ENCODE peak calls at places on chromosomes 13 and 19, in seven cellular contexts. F, A, W, I, Z, L and K are unnamed samples.

GRCh38 chr13:66995366-66995663 is 234.8 kb downstream of the PCDH9 start:
- DNase-seq in W (no peak), Z (no peak), A (no peak), F (no peak), L (no peak), I (no peak), K (no peak)

GRCh38 chr19:44684892-44685847 is 13.8 kb upstream of the CEACAM16 start:
- DNase-seq in A (no peak), Z (peak), I (no peak), F (peak), L (no peak), W (no peak), K (no peak)

GRCh38 chr19:55487884-55488687 is at the start of gene SSC5D:
- DNase-seq in Z (peak), I (peak), L (no peak), A (peak), F (no peak), W (no peak), K (no peak)

GRCh38 chr13:23868521-23868920 is 20.7 kb downstream of the MIPEP start:
- DNase-seq in Z (no peak), W (no peak), I (no peak), A (no peak), F (no peak), L (no peak), K (no peak)

GRCh38 chr19:17289489-17289888 is 7.8 kb downstream of the ANKLE1 start:
- DNase-seq in F (peak), A (peak), Z (peak), W (peak), L (peak), I (peak), K (peak)

GRCh38 chr13:95950103-95950502 is 103.1 kb downstream of the UGGT2 start:
- DNase-seq in A (no peak), L (no peak), Z (no peak), W (no peak), I (no peak), F (no peak), K (no peak)

GRCh38 chr13:103297083-103297482 is 230.9 kb upstream of the SLC10A2 start:
- DNase-seq in F (no peak), A (no peak), W (no peak), L (no peak), I (no peak), Z (no peak), K (no peak)

GRCh38 chr13:26257049-26257448 is 3.1 kb downstream of the CDK8 start:
- DNase-seq in Z (no peak), I (no peak), F (no peak), A (no peak), L (no peak), W (no peak), K (no peak)

GRCh38 chr13:37127706-37128241 is 22.3 kb upstream of the CSNK1A1L start:
- DNase-seq in Z (no peak), L (no peak), W (no peak), A (no peak), F (peak), I (peak), K (no peak)

GRCh38 chr19:17321655-17322489 is 12.5 kb downstream of the DDA1 start:
- DNase-seq in Z (no peak), L (no peak), I (no peak), F (no peak), W (no peak), A (no peak), K (no peak)

GRCh38 chr19:1312732-1313694 is 27.3 kb downstream of the EFNA2 start:
- DNase-seq in W (no peak), I (no peak), A (no peak), L (no peak), Z (no peak), F (no peak), K (no peak)

GRCh38 chr13:89383891-89384290 is 1712.7 kb downstream of the SLITRK5 start:
- DNase-seq in L (no peak), I (no peak), A (no peak), F (no peak), W (no peak), Z (no peak), K (no peak)

GRCh38 chr13:78022164-78022877 is 103.7 kb upstream of the EDNRB start:
- DNase-seq in L (peak), I (peak), F (peak), Z (no peak), W (peak), A (no peak), K (peak)

GRCh38 chr13:59931621-59932020 is 232.1 kb downstream of the DIAPH3 start:
- DNase-seq in A (no peak), I (no peak), L (no peak), Z (no peak), F (no peak), W (no peak), K (no peak)

GRCh38 chr13:97435794-97436193 is 1.8 kb downstream of the RAP2A start:
- DNase-seq in Z (no peak), W (no peak), L (no peak), F (no peak), I (no peak), A (no peak), K (no peak)

GRCh38 chr19:1140272-1140671 is 33.8 kb downstream of the SBNO2 start:
- DNase-seq in I (no peak), W (no peak), Z (no peak), L (no peak), A (no peak), F (no peak), K (no peak)

GRCh38 chr19:4115050-4115817 is 8.7 kb downstream of the MAP2K2 start:
- DNase-seq in L (no peak), A (no peak), W (peak), F (no peak), I (peak), Z (no peak), K (peak)

GRCh38 chr13:113597386-113598080 is 13.0 kb downstream of the TFDP1 start:
- DNase-seq in A (peak), L (no peak), Z (no peak), I (no peak), W (peak), F (no peak), K (no peak)

GRCh38 chr19:1441022-1441426 is 2.8 kb downstream of the RPS15 start:
- DNase-seq in W (no peak), I (no peak), Z (peak), L (no peak), F (no peak), A (peak), K (no peak)

GRCh38 chr19:3851254-3852176 is 17.3 kb downstream of the ZFR2 start:
- DNase-seq in F (no peak), I (no peak), W (no peak), L (no peak), Z (no peak), A (no peak), K (no peak)

GRCh38 chr13:23513460-23513859 is 56.8 kb upstream of the TNFRSF19 start:
- DNase-seq in W (no peak), L (no peak), Z (no peak), I (no peak), A (no peak), F (no peak), K (no peak)

GRCh38 chr13:49023441-49023840 is 47.7 kb downstream of the FNDC3A start:
- DNase-seq in A (no peak), I (no peak), Z (no peak), F (no peak), L (no peak), W (no peak), K (no peak)

GRCh38 chr19:6551607-6552450 is 21.0 kb downstream of the TNFSF9 start:
- DNase-seq in A (no peak), Z (no peak), I (no peak), W (peak), F (peak), L (no peak), K (peak)

GRCh38 chr13:110390572-110390971 is 83.5 kb downstream of the COL4A2 start:
- DNase-seq in W (no peak), Z (peak), A (no peak), L (no peak), F (no peak), I (no peak), K (no peak)

GRCh38 chr19:3976495-3977241 is 5.8 kb upstream of the DAPK3 start:
- DNase-seq in I (peak), F (peak), Z (no peak), A (peak), W (no peak), L (peak), K (no peak)

GRCh38 chr19:494171-495046 is 1.9 kb upstream of the MADCAM1 start:
- DNase-seq in W (peak), L (no peak), Z (no peak), F (no peak), A (no peak), I (no peak), K (no peak)

GRCh38 chr13:99743079-99743478 is 228.5 kb downstream of the ZIC5 start:
- DNase-seq in I (no peak), L (no peak), Z (no peak), F (no peak), A (no peak), W (no peak), K (no peak)

GRCh38 chr19:5329141-5329540 is 11.5 kb downstream of the PTPRS start:
- DNase-seq in F (no peak), L (no peak), I (no peak), W (no peak), Z (no peak), A (no peak), K (no peak)

GRCh38 chr13:96898212-96898611 is 96.1 kb downstream of the OXGR1 start:
- DNase-seq in A (no peak), Z (no peak), F (no peak), I (no peak), L (no peak), W (no peak), K (no peak)

GRCh38 chr19:33156354-33156753 is 24.4 kb downstream of the WDR88 start:
- DNase-seq in L (no peak), W (peak), I (no peak), A (no peak), F (no peak), Z (no peak), K (no peak)

GRCh38 chr19:21197589-21198295 is 55.9 kb downstream of the ZNF431 start:
- DNase-seq in F (no peak), W (no peak), A (no peak), L (no peak), I (no peak), Z (no peak), K (no peak)

GRCh38 chr19:8641908-8642547 is 11.6 kb downstream of the NFILZ start:
- DNase-seq in L (no peak), W (no peak), A (no peak), I (no peak), F (peak), Z (no peak), K (no peak)

GRCh38 chr19:11849264-11849615 is 714 bp downstream of the ZNF439 start:
- DNase-seq in I (no peak), A (no peak), W (no peak), L (no peak), Z (no peak), F (no peak), K (peak)

GRCh38 chr19:31355330-31356289 is 6.4 kb upstream of the TSHZ3 start:
- DNase-seq in F (no peak), L (no peak), W (no peak), A (no peak), Z (no peak), I (no peak), K (no peak)

DNA sequence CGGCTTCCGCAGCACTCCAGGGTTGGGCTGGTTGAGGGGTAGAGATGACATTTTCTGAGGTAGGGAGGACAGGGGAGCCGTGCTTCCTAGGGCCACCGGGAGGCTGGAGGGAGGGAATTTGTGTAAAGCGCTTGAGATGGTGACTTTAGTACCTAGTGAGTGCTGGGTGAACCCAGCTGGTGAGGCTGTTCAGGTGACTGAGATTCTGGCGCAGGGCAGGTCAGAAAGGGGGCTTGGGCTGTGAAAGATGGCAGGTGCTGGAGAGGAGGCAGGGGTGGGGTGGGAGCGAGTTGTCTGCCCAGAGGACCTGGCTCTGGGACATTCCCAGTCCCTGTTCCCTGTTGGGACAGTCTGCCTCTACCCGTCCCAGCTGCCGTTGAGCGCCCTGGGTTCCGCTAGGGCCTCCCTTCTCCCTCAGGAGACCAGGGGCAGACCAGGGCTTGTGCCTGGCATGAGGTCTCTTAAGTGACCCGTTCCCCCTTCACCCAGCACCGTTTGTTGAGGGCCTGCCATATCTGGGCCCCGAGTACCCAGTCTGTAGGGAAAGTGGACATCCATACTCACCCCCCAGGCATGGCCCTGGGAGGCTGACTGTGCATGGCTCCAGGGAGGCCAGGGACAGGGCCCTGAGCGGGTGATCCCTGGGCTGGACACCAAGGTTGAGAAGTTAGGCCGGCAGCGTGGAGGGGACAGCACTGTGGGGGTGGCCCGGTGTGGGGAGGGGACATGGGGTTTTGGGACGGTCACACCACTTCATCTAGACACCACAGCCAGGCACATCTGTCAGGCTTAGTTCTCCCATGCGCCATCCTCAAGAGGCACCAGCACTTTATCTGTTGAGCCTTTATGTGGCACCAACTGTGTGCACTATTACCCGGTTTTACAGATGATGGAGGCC is 5.0 kb downstream of the PTOV1 start:
- DNase-seq in F (no peak), Z (no peak), A (peak), W (no peak), L (no peak), I (no peak), K (no peak)
- TF ChIP-seq POLR2A in F (no peak), Z (no peak), A (no peak), W (no peak), L (no peak), I (no peak), K (peak)

DNA sequence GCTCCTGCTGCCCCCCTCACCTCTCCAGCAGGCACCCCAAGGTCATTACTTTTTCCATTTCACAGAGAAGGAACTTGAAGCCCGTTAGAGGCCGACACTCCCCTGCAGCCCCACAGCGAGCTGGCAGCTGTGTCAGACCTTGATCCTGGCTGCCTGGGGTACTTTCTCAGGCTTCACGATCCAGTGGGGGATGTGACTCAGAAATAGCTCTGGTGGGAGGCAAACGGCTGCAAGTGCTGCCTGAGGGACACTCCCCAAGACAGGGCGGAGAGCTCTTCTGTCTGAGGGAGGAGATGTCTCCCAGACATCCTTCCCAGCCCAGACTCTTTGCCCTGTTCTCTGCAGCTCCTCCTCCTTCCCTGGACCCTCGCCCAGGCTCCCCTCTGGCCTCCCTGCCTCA is 4.8 kb downstream of the TSKS start:
- DNase-seq in I (no peak), L (no peak), Z (no peak), A (peak), F (no peak), W (no peak), K (no peak)
- TF ChIP-seq POLR2A in I (no peak), L (no peak), Z (no peak), A (no peak), F (no peak), W (no peak), K (no peak)

DNA sequence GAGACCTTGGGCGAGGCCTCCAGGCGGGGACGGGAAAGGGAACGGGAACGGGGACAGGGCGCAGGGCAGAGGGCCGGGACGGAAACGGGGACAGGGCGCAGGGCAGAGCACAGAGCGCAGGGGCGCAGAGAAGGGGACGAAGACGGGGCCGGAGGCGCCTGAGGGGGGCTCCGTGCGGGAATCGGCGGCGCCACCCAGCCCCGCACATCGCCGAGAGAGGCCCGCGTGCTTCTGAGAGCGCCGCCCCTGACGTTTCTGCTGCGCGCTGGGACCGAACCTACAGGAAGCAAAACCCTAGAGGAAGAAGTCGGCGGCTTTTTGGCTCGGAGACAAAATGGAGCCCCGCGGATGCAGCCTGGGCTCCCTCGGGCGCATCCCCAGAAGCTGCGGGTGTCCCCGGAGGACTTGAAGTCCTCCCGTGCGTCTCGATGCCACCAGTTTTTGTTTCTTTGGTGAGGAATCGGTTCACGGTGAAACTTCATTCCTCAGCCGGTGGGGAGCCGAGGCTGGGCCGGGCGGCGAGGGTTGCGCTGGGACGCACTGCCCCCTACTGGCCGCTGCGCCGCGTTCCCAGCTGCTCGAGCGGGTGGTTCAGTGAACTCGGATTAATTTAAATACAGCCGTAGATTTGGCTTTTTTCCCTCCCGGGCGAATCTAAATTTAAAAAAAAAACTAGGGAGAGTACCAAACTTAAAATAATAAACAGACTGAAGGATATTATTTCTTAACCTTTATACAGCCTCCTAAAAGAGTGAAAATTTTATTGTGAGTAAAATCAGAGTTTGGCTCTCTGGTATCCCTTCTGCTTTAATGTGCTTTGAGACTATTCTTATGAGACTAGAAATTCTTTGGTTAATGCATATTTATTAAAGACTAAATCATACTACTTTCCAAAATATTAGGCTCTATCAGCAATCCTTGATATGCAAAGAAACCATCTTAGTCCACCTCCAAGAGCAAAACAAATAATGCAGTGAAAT is 350.0 kb upstream of the ARGLU1 start:
- DNase-seq in W (peak), I (peak), L (peak), Z (peak), A (peak), F (peak), K (peak)
- TF ChIP-seq POLR2A in W (no peak), I (no peak), L (no peak), Z (no peak), A (no peak), F (peak), K (no peak)

GRCh38 chr13:41938918-41939317 is 22.0 kb downstream of the VWA8 start:
- DNase-seq in L (no peak), W (no peak), A (no peak), Z (no peak), F (no peak), I (no peak), K (no peak)
- TF ChIP-seq POLR2A in L (no peak), W (no peak), A (no peak), Z (no peak), F (no peak), I (no peak), K (no peak)